ENCODE peak calls at places on chromosomes 1 and 21, in six cellular contexts. D, Z, C, K, L and V are unnamed samples.

GRCh38 chr1:22689505-22689904 is 21.1 kb upstream of the EPHB2 start:
- DNase-seq in D (no peak), Z (no peak), C (peak; percentile 22), K (no peak), L (no peak), V (peak; percentile 46)

GRCh38 chr1:94037392-94038229 is 83.3 kb downstream of the ABCA4 start:
- DNase-seq in D (no peak), Z (no peak), C (no peak), K (no peak), L (no peak), V (no peak)

GRCh38 chr1:244862354-244862698 is 2.0 kb downstream of the HNRNPU start:
- DNase-seq in D (no peak), Z (no peak), C (no peak), K (no peak), L (no peak), V (no peak)

GRCh38 chr1:199954701-199955100 is 72.8 kb upstream of the NR5A2 start:
- DNase-seq in D (no peak), Z (no peak), C (no peak), K (no peak), L (peak; percentile 25), V (peak; percentile 46)

GRCh38 chr1:245181123-245181522 is 26.3 kb downstream of the KIF26B start:
- DNase-seq in D (no peak), Z (no peak), C (no peak), K (no peak), L (no peak), V (no peak)

GRCh38 chr1:39779137-39779536 is 8.0 kb upstream of the OXCT2 start:
- DNase-seq in D (no peak), Z (no peak), C (no peak), K (no peak), L (no peak), V (no peak)

GRCh38 chr1:35173516-35174224 is 19.3 kb downstream of the SFPQ start:
- DNase-seq in D (no peak), Z (no peak), C (no peak), K (no peak), L (no peak), V (no peak)

GRCh38 chr1:1325288-1326074 is 879 bp downstream of the CPTP start:
- DNase-seq in D (no peak), Z (peak; percentile 79), C (peak; percentile 52), K (no peak), L (no peak), V (no peak)

GRCh38 chr21:14545906-14546480 is at the start of gene SAMSN1:
- DNase-seq in D (no peak), Z (no peak), C (no peak), K (no peak), L (peak; percentile 33), V (peak; percentile 35)

GRCh38 chr1:115499253-115499652 is 142.5 kb upstream of the VANGL1 start:
- DNase-seq in D (no peak), Z (no peak), C (no peak), K (no peak), L (no peak), V (no peak)

GRCh38 chr1:37999434-38000232 is 5.7 kb downstream of the FHL3 start:
- DNase-seq in D (no peak), Z (peak; percentile 80), C (peak; percentile 61), K (no peak), L (peak; percentile 54), V (peak; percentile 84)

GRCh38 chr1:26490155-26490554 is 17.9 kb downstream of the HMGN2 start:
- DNase-seq in D (no peak), Z (no peak), C (no peak), K (no peak), L (no peak), V (no peak)

GRCh38 chr1:48693674-48694347 is 82.9 kb downstream of the BEND5 start:
- DNase-seq in D (no peak), Z (no peak), C (no peak), K (no peak), L (no peak), V (no peak)

GRCh38 chr21:16587141-16587570 is 857.4 kb downstream of the USP25 start:
- DNase-seq in D (peak; percentile 30), Z (peak; percentile 76), C (peak; percentile 67), K (peak; percentile 67), L (peak; percentile 64), V (no peak)

GRCh38 chr1:208437416-208437815 is 193.2 kb upstream of the PLXNA2 start:
- DNase-seq in D (no peak), Z (no peak), C (no peak), K (no peak), L (no peak), V (no peak)

GRCh38 chr1:79353224-79353623 is 346.7 kb upstream of the ADGRL4 start:
- DNase-seq in D (no peak), Z (no peak), C (no peak), K (no peak), L (peak; percentile 61), V (peak; percentile 66)

GRCh38 chr1:938711-939504 is 15.2 kb downstream of the SAMD11 start:
- DNase-seq in D (no peak), Z (no peak), C (no peak), K (no peak), L (no peak), V (no peak)

GRCh38 chr21:36260802-36261201 is 59.2 kb upstream of the MORC3 start:
- DNase-seq in D (no peak), Z (no peak), C (no peak), K (no peak), L (no peak), V (no peak)

GRCh38 chr1:64378826-64379225 is 91.1 kb upstream of the CACHD1 start:
- DNase-seq in D (no peak), Z (no peak), C (no peak), K (no peak), L (peak; percentile 64), V (peak; percentile 7)

GRCh38 chr1:213997031-213997771 is 9.4 kb downstream of the PROX1 start:
- DNase-seq in D (no peak), Z (no peak), C (no peak), K (no peak), L (no peak), V (peak; percentile 9)

GRCh38 chr1:180327089-180327488 is 97.0 kb downstream of the LHX4 start:
- DNase-seq in D (no peak), Z (no peak), C (no peak), K (no peak), L (no peak), V (no peak)

GRCh38 chr21:41168391-41169257 is 664 bp downstream of the BACE2 start:
- DNase-seq in D (peak; percentile 38), Z (peak; percentile 69), C (peak; percentile 75), K (no peak), L (peak; percentile 68), V (peak; percentile 66)

GRCh38 chr1:3767328-3767925 is 5.1 kb upstream of the SMIM1 start:
- DNase-seq in D (no peak), Z (no peak), C (no peak), K (no peak), L (no peak), V (no peak)

DNA sequence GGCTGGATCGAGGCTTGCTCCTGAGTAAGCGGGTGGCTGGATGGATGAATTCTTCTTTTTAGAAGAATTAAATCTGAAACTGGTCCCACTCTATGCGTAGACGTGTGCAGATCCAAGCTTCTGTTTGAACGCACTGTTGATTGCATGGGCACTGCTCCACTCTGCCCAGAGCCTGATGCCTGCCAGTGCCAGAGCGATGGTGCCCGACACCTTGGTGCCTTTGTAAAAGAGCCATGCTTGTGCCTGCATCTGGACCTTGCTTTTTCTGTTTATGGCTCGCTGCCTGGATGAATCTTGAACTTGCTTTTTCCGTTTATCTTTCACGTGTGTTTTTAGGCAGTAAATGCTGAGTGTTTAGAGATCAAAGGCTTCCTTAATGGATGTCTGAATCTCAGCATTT is 15.0 kb upstream of the PWP2 start:
- DNase-seq in D (no peak), Z (no peak), C (no peak), K (no peak), L (peak; percentile 14), V (no peak)
- H3K36me3 ChIP-seq in D (peaks cover 3% of the 10 kb centered on the region), Z (peaks cover 83% of the 10 kb centered on the region), C (no peaks in the 10 kb centered on the region), K (peaks cover 69% of the 10 kb centered on the region), L (no peaks in the 10 kb centered on the region), V (peaks cover 34% of the 10 kb centered on the region)

GRCh38 chr1:13935336-13935735 is 235.3 kb downstream of the PRDM2 start:
- DNase-seq in D (no peak), Z (no peak), C (no peak), K (no peak), L (no peak), V (no peak)

GRCh38 chr1:13927736-13928135 is 227.7 kb downstream of the PRDM2 start:
- DNase-seq in D (no peak), Z (no peak), C (no peak), K (no peak), L (no peak), V (no peak)

GRCh38 chr1:13926556-13926955 is 226.6 kb downstream of the PRDM2 start:
- DNase-seq in D (no peak), Z (no peak), C (no peak), K (no peak), L (no peak), V (no peak)

DNA sequence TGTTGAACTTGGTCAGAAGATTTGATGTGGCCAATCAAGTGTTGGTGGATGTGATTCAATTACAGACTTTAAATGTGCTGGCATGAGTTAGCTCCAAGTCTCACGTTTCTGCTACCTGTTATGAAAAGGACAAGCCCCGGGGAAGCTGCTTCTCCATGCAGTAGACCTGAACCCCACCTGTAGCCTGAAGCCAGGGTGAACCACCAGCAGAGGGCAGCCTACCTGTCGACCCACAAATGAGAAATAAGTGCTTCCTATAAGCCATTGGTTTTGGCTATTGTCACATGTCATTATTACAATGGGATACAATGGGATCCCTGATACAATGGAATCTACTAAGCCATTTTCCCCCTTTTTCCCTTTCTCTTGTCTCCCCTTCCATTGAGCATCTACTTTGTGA is 230.2 kb downstream of the PRDM2 start:
- DNase-seq in D (no peak), Z (no peak), C (no peak), K (no peak), L (no peak), V (no peak)
- TF ChIP-seq CTCF in D (no peak), Z (no peak), C (no peak), K (peak; percentile 29), L (no peak), V (no peak)

DNA sequence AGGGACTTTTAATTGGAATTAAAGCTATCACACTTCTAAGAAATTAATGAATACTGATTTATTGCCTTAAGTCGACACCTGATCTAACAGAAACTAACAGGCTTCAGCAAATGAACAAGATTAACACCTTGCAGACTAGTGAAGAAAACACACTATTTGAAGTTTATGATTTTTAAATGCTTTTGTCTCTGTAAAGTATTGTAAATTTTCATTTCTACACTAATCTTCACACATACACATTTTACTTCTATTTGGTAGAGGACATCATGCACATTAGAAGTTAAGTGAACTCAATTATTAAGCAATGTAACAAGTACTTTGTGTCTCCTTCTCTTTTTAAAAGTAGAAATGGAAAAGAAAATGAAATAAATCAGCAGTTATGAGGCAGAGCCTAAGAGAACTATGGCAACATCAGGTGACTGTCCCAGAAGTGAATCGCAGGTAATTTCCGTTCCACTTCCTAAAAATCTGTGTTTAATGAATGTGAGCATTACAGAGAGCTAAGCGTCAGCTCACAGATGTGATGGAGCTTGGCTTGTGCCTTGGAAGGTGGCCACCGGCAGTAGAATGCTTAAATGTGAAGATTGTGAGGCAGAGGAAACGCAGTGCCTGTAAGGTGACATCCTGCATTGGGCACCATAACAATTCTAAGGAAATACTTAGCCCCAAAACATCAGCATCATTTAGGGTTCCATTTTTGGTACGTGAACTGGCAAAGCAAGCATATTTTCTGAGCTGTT is 1.2 kb downstream of the PRMT2 start:
- DNase-seq in D (no peak), Z (no peak), C (no peak), K (no peak), L (no peak), V (no peak)
- H3K27ac ChIP-seq in D (peak overlapping the region; percentile 96), Z (peak overlapping the region; percentile 94), C (no peak overlapping the region), K (peak overlapping the region; percentile 70), L (no peak overlapping the region), V (no peak overlapping the region)

GRCh38 chr1:25246600-25247023 is 642 bp downstream of the RSRP1 start:
- DNase-seq in D (no peak), Z (peak; percentile 72), C (no peak), K (peak; percentile 65), L (peak; percentile 38), V (peak; percentile 34)
- H3K36me3 ChIP-seq in D (peaks cover 14% of the 10 kb centered on the region), Z (peaks cover 39% of the 10 kb centered on the region), C (no peaks in the 10 kb centered on the region), K (peaks cover 51% of the 10 kb centered on the region), L (no peaks in the 10 kb centered on the region), V (peaks cover 38% of the 10 kb centered on the region)